ENCODE peak calls at places on chromosomes 6 and 20, in ten cellular contexts. V is colonic mucosa; G is PC-3; E is tibial artery; T is CD8-positive, alpha-beta T cell; M is fibroblast of lung; Z is endodermal cell; R is CD4-positive, alpha-beta memory T cell; B is CD8-positive, alpha-beta memory T cell; D is astrocyte. Q is an unnamed sample.

GRCh38 chr6:133683603-133684002 is 205.3 kb upstream of the TCF21 start:
- DNase-seq in V (no peak), G (no peak), E (no peak), T (no peak), M (peak; percentile 1), Z (no peak), R (no peak), B (no peak), D (no peak), Q (no peak)

GRCh38 chr6:135251416-135251815 is 70.3 kb downstream of the MYB start:
- DNase-seq in V (peak; percentile 84), G (no peak), E (no peak), T (no peak), M (no peak), Z (no peak), R (no peak), B (no peak), D (no peak), Q (no peak)

GRCh38 chr20:4154958-4155411 is 139.6 kb upstream of the RNF24 start:
- DNase-seq in V (no peak), G (no peak), E (no peak), T (no peak), M (no peak), Z (no peak), R (no peak), B (no peak), D (no peak), Q (peak; percentile 61)

GRCh38 chr20:63028461-63028921 is 21.7 kb upstream of the BHLHE23 start:
- DNase-seq in V (no peak), G (no peak), E (no peak), T (no peak), M (no peak), Z (no peak), R (no peak), B (peak; percentile 15), D (no peak), Q (peak; percentile 53)

GRCh38 chr6:37650071-37650481 is 47.6 kb downstream of the MDGA1 start:
- DNase-seq in V (peak; percentile 31), G (no peak), E (no peak), T (no peak), M (no peak), Z (peak; percentile 93), R (no peak), B (no peak), D (no peak), Q (no peak)

GRCh38 chr6:50724381-50725124 is 11.2 kb downstream of the TFAP2D start:
- DNase-seq in V (no peak), G (no peak), E (no peak), T (no peak), M (no peak), Z (peak; percentile 74), R (no peak), B (no peak), D (no peak), Q (no peak)

GRCh38 chr6:156752666-156753301 is 24.4 kb upstream of the ARID1B start:
- DNase-seq in V (peak; percentile 43), G (no peak), E (no peak), T (no peak), M (no peak), Z (peak; percentile 82), R (no peak), B (no peak), D (no peak), Q (no peak)

GRCh38 chr6:170443151-170443662 is 109.9 kb downstream of the PSMB1 start:
- DNase-seq in V (no peak), G (no peak), E (no peak), T (no peak), M (no peak), Z (peak; percentile 80), R (no peak), B (no peak), D (no peak), Q (peak; percentile 52)

GRCh38 chr6:131065112-131065823 is 2.2 kb upstream of the EPB41L2 start:
- DNase-seq in V (peak; percentile 65), G (peak; percentile 35), E (no peak), T (no peak), M (no peak), Z (no peak), R (no peak), B (no peak), D (no peak), Q (no peak)

GRCh38 chr6:137904822-137905617 is 38.0 kb downstream of the TNFAIP3 start:
- DNase-seq in V (no peak), G (no peak), E (peak; percentile 39), T (peak; percentile 52), M (no peak), Z (no peak), R (no peak), B (no peak), D (peak; percentile 30), Q (no peak)
- H3K27ac ChIP-seq in V (no peak overlapping the region), G (no peak overlapping the region), E (no peak overlapping the region), T (no peak overlapping the region), M (no peak overlapping the region), Z (no peak overlapping the region), R (no peak overlapping the region), B (peak overlapping the region; percentile 44), D (no peak overlapping the region), Q (no peak overlapping the region)

GRCh38 chr20:40651121-40651520 is 37.9 kb downstream of the MAFB start:
- DNase-seq in V (no peak), G (peak; percentile 20), E (no peak), T (no peak), M (peak; percentile 48), Z (no peak), R (no peak), B (no peak), D (peak; percentile 16), Q (no peak)
- H3K4me3 ChIP-seq in V (no peak overlapping the region), G (no peak overlapping the region), E (no peak overlapping the region), T (no peak overlapping the region), M (no peak overlapping the region), Z (no peak overlapping the region), R (no peak overlapping the region), B (no peak overlapping the region), D (no peak overlapping the region), Q (no peak overlapping the region)

GRCh38 chr20:12409501-12409900 is 491.8 kb downstream of the BTBD3 start:
- DNase-seq in V (no peak), G (peak; percentile 88), E (no peak), T (no peak), M (no peak), Z (no peak), R (no peak), B (no peak), D (no peak), Q (no peak)

GRCh38 chr20:12410783-12411182 is 493.1 kb downstream of the BTBD3 start:
- DNase-seq in V (no peak), G (peak; percentile 49), E (no peak), T (no peak), M (no peak), Z (no peak), R (no peak), B (no peak), D (no peak), Q (no peak)

GRCh38 chr20:12406978-12407377 is 489.3 kb downstream of the BTBD3 start:
- DNase-seq in V (no peak), G (no peak), E (no peak), T (no peak), M (no peak), Z (no peak), R (no peak), B (no peak), D (no peak), Q (no peak)

DNA sequence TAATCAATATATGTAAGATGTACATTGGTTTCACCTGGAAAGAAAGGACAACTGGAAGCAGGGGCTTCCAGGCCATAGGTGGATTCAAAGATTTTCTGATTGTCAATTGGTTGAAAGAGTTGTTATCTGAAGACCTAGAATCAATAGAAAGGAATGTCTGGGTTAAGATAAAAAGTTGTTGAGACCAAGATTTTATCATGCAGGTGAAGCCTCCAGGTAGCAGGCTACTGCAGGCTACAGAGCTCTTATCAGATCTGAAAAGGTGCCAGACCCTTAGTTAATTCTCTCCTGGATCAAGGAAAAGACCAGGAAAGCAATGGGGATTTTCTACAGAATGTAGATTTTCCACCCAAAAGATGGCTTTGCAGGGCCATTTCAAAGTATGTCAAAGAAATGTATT is 487.2 kb downstream of the BTBD3 start:
- DNase-seq in V (no peak), G (no peak), E (no peak), T (no peak), M (no peak), Z (no peak), R (no peak), B (no peak), D (no peak), Q (no peak)
- H3K9me3 ChIP-seq in V (no peaks in the 10 kb centered on the region), G (peaks cover 33% of the 10 kb centered on the region), E (peaks cover 28% of the 10 kb centered on the region), T (no peaks in the 10 kb centered on the region), M (no peaks in the 10 kb centered on the region), Z (peaks cover 68% of the 10 kb centered on the region), R (no peaks in the 10 kb centered on the region), B (no peaks in the 10 kb centered on the region), D (peaks cover 7% of the 10 kb centered on the region), Q (peaks cover 17% of the 10 kb centered on the region)

GRCh38 chr20:50356522-50356880 is 153.7 kb upstream of the PTPN1 start:
- DNase-seq in V (no peak), G (no peak), E (no peak), T (no peak), M (no peak), Z (no peak), R (no peak), B (no peak), D (no peak), Q (no peak)

GRCh38 chr20:50357783-50358161 is 152.4 kb upstream of the PTPN1 start:
- DNase-seq in V (no peak), G (no peak), E (no peak), T (no peak), M (no peak), Z (no peak), R (no peak), B (no peak), D (no peak), Q (no peak)

GRCh38 chr20:50358166-50358565 is 152.0 kb upstream of the PTPN1 start:
- DNase-seq in V (no peak), G (no peak), E (no peak), T (no peak), M (no peak), Z (no peak), R (no peak), B (no peak), D (no peak), Q (no peak)

GRCh38 chr20:50355593-50356521 is 154.3 kb upstream of the PTPN1 start:
- DNase-seq in V (no peak), G (no peak), E (no peak), T (no peak), M (no peak), Z (no peak), R (no peak), B (no peak), D (no peak), Q (no peak)

DNA sequence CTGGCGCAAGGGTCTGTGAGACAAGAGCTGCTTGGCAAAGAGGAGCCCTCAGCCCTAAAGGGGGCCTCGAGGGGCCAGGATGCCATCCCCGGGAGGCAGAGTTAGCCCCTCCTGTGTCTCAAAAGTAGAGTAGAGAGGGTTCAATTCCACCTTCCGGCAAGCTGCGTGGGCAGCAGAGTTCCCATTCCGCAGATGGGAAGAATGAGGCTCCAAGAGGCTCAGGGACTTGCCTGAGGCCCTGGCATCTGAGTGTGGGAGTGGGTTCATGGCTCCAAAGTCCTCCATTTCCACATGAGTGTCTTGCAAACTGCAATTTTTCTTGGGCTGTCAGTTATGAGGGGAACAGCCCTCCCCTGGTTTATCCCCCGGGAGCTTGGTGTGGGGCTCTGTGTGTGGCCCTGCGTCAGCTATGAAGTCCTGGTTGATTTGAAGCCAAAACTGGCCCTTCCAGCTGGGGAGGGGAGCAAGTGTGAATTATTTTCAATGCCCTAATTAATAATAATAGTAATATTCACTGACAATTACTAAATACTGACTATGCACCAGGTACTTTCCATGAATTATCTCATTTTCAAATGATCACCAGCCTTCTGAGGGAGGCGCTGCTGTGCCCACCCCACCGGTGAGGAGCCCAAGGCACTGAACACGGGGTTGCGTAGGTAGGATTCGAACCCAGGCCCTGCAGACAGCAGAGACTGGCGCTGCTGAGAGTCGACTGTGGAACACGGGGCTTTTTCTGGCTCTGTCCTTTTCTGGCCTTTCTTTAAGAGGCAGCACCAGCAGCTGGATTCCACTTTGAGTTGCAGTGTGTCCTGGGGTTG is 153.0 kb upstream of the PTPN1 start:
- DNase-seq in V (no peak), G (no peak), E (no peak), T (no peak), M (no peak), Z (no peak), R (no peak), B (no peak), D (no peak), Q (no peak)
- H3K27ac ChIP-seq in V (no peak overlapping the region), G (no peak overlapping the region), E (no peak overlapping the region), T (no peak overlapping the region), M (no peak overlapping the region), Z (no peak overlapping the region), R (no peak overlapping the region), B (no peak overlapping the region), D (no peak overlapping the region), Q (no peak overlapping the region)

Q was measured in upper lobe of right lung.